ENCODE peak calls at places on chromosomes 12 and 14, in six cellular contexts. One of them, this sample, is unnamed.

GRCh38 chr12:79659961-79660431 is 30.8 kb downstream of the PAWR start:
- DNase-seq in activated effector memory CD4-positive, alpha-beta T cell treated with Interleukin-2 at 50 U/mL for 16 hours: no peak
- DNase-seq in NCI-H1092 treated with DMSO at 0.1 percent for 48 hours: no peak
- DNase-seq in NCI-H2171: no peak
- DNase-seq in CD8-positive, alpha-beta memory T cell: no peak
- DNase-seq in HCT116: no peak
- DNase-seq in this sample: peak

GRCh38 chr14:103735815-103736545 is 20.4 kb downstream of the ZFYVE21 start:
- DNase-seq in activated effector memory CD4-positive, alpha-beta T cell treated with Interleukin-2 at 50 U/mL for 16 hours: no peak
- DNase-seq in NCI-H1092 treated with DMSO at 0.1 percent for 48 hours: no peak
- DNase-seq in NCI-H2171: no peak
- DNase-seq in CD8-positive, alpha-beta memory T cell: no peak
- DNase-seq in HCT116: no peak
- DNase-seq in this sample: no peak

GRCh38 chr12:124125472-124125871 is 152.5 kb downstream of the ZNF664 start:
- DNase-seq in activated effector memory CD4-positive, alpha-beta T cell treated with Interleukin-2 at 50 U/mL for 16 hours: no peak
- DNase-seq in NCI-H1092 treated with DMSO at 0.1 percent for 48 hours: no peak
- DNase-seq in NCI-H2171: no peak
- DNase-seq in CD8-positive, alpha-beta memory T cell: no peak
- DNase-seq in HCT116: no peak
- DNase-seq in this sample: no peak

GRCh38 chr12:79935624-79936040 is 735 bp upstream of the PPP1R12A start:
- DNase-seq in activated effector memory CD4-positive, alpha-beta T cell treated with Interleukin-2 at 50 U/mL for 16 hours: no peak
- DNase-seq in NCI-H1092 treated with DMSO at 0.1 percent for 48 hours: peak
- DNase-seq in NCI-H2171: peak
- DNase-seq in CD8-positive, alpha-beta memory T cell: no peak
- DNase-seq in HCT116: no peak
- DNase-seq in this sample: no peak

GRCh38 chr14:56896231-56896630 is 86.0 kb upstream of the OTX2 start:
- DNase-seq in activated effector memory CD4-positive, alpha-beta T cell treated with Interleukin-2 at 50 U/mL for 16 hours: no peak
- DNase-seq in NCI-H1092 treated with DMSO at 0.1 percent for 48 hours: no peak
- DNase-seq in NCI-H2171: no peak
- DNase-seq in CD8-positive, alpha-beta memory T cell: no peak
- DNase-seq in HCT116: no peak
- DNase-seq in this sample: no peak

GRCh38 chr12:107568718-107569117 is 116.9 kb upstream of the PWP1 start:
- DNase-seq in activated effector memory CD4-positive, alpha-beta T cell treated with Interleukin-2 at 50 U/mL for 16 hours: no peak
- DNase-seq in NCI-H1092 treated with DMSO at 0.1 percent for 48 hours: no peak
- DNase-seq in NCI-H2171: no peak
- DNase-seq in CD8-positive, alpha-beta memory T cell: no peak
- DNase-seq in HCT116: no peak
- DNase-seq in this sample: no peak

GRCh38 chr14:92794547-92794941 is 439 bp downstream of the GOLGA5 start:
- DNase-seq in activated effector memory CD4-positive, alpha-beta T cell treated with Interleukin-2 at 50 U/mL for 16 hours: no peak
- DNase-seq in NCI-H1092 treated with DMSO at 0.1 percent for 48 hours: no peak
- DNase-seq in NCI-H2171: no peak
- DNase-seq in CD8-positive, alpha-beta memory T cell: no peak
- DNase-seq in HCT116: no peak
- DNase-seq in this sample: no peak

GRCh38 chr12:114678718-114679117 is 5.3 kb downstream of the TBX3 start:
- DNase-seq in activated effector memory CD4-positive, alpha-beta T cell treated with Interleukin-2 at 50 U/mL for 16 hours: no peak
- DNase-seq in NCI-H1092 treated with DMSO at 0.1 percent for 48 hours: no peak
- DNase-seq in NCI-H2171: no peak
- DNase-seq in CD8-positive, alpha-beta memory T cell: no peak
- DNase-seq in HCT116: no peak
- DNase-seq in this sample: no peak

GRCh38 chr12:112375105-112375504 is 7.1 kb downstream of the HECTD4 start:
- DNase-seq in activated effector memory CD4-positive, alpha-beta T cell treated with Interleukin-2 at 50 U/mL for 16 hours: no peak
- DNase-seq in NCI-H1092 treated with DMSO at 0.1 percent for 48 hours: no peak
- DNase-seq in NCI-H2171: no peak
- DNase-seq in CD8-positive, alpha-beta memory T cell: no peak
- DNase-seq in HCT116: no peak
- DNase-seq in this sample: no peak

GRCh38 chr12:119679081-119679480 is 11.1 kb downstream of the PRKAB1 start:
- DNase-seq in activated effector memory CD4-positive, alpha-beta T cell treated with Interleukin-2 at 50 U/mL for 16 hours: no peak
- DNase-seq in NCI-H1092 treated with DMSO at 0.1 percent for 48 hours: peak
- DNase-seq in NCI-H2171: no peak
- DNase-seq in CD8-positive, alpha-beta memory T cell: no peak
- DNase-seq in HCT116: no peak
- DNase-seq in this sample: no peak

GRCh38 chr12:4809013-4809448 is 88.8 kb downstream of the GALNT8 start:
- DNase-seq in activated effector memory CD4-positive, alpha-beta T cell treated with Interleukin-2 at 50 U/mL for 16 hours: no peak
- DNase-seq in NCI-H1092 treated with DMSO at 0.1 percent for 48 hours: peak
- DNase-seq in NCI-H2171: no peak
- DNase-seq in CD8-positive, alpha-beta memory T cell: peak
- DNase-seq in HCT116: no peak
- DNase-seq in this sample: no peak

GRCh38 chr14:95609398-95609990 is 74.6 kb downstream of the GLRX5 start:
- DNase-seq in activated effector memory CD4-positive, alpha-beta T cell treated with Interleukin-2 at 50 U/mL for 16 hours: no peak
- DNase-seq in NCI-H1092 treated with DMSO at 0.1 percent for 48 hours: peak
- DNase-seq in NCI-H2171: no peak
- DNase-seq in CD8-positive, alpha-beta memory T cell: no peak
- DNase-seq in HCT116: peak
- DNase-seq in this sample: peak

GRCh38 chr12:67630373-67631088 is 18.0 kb upstream of the DYRK2 start:
- DNase-seq in activated effector memory CD4-positive, alpha-beta T cell treated with Interleukin-2 at 50 U/mL for 16 hours: peak
- DNase-seq in NCI-H1092 treated with DMSO at 0.1 percent for 48 hours: no peak
- DNase-seq in NCI-H2171: no peak
- DNase-seq in CD8-positive, alpha-beta memory T cell: peak
- DNase-seq in HCT116: no peak
- DNase-seq in this sample: no peak

GRCh38 chr12:54622463-54623183 is 12.1 kb downstream of the LACRT start:
- DNase-seq in activated effector memory CD4-positive, alpha-beta T cell treated with Interleukin-2 at 50 U/mL for 16 hours: no peak
- DNase-seq in NCI-H1092 treated with DMSO at 0.1 percent for 48 hours: no peak
- DNase-seq in NCI-H2171: no peak
- DNase-seq in CD8-positive, alpha-beta memory T cell: no peak
- DNase-seq in HCT116: no peak
- DNase-seq in this sample: no peak

GRCh38 chr12:5220835-5221234 is 177.2 kb downstream of the KCNA5 start:
- DNase-seq in activated effector memory CD4-positive, alpha-beta T cell treated with Interleukin-2 at 50 U/mL for 16 hours: no peak
- DNase-seq in NCI-H1092 treated with DMSO at 0.1 percent for 48 hours: no peak
- DNase-seq in NCI-H2171: no peak
- DNase-seq in CD8-positive, alpha-beta memory T cell: no peak
- DNase-seq in HCT116: no peak
- DNase-seq in this sample: no peak

GRCh38 chr12:101027200-101027599 is 182.8 kb downstream of the SLC5A8 start:
- DNase-seq in activated effector memory CD4-positive, alpha-beta T cell treated with Interleukin-2 at 50 U/mL for 16 hours: no peak
- DNase-seq in NCI-H1092 treated with DMSO at 0.1 percent for 48 hours: no peak
- DNase-seq in NCI-H2171: no peak
- DNase-seq in CD8-positive, alpha-beta memory T cell: no peak
- DNase-seq in HCT116: no peak
- DNase-seq in this sample: no peak

GRCh38 chr12:122291431-122291830 is 25.1 kb upstream of the VPS33A start:
- DNase-seq in activated effector memory CD4-positive, alpha-beta T cell treated with Interleukin-2 at 50 U/mL for 16 hours: no peak
- DNase-seq in NCI-H1092 treated with DMSO at 0.1 percent for 48 hours: no peak
- DNase-seq in NCI-H2171: no peak
- DNase-seq in CD8-positive, alpha-beta memory T cell: no peak
- DNase-seq in HCT116: no peak
- DNase-seq in this sample: no peak

GRCh38 chr14:97848351-97848980 is 1051.3 kb downstream of the VRK1 start:
- DNase-seq in activated effector memory CD4-positive, alpha-beta T cell treated with Interleukin-2 at 50 U/mL for 16 hours: no peak
- DNase-seq in NCI-H1092 treated with DMSO at 0.1 percent for 48 hours: peak
- DNase-seq in NCI-H2171: no peak
- DNase-seq in CD8-positive, alpha-beta memory T cell: no peak
- DNase-seq in HCT116: no peak
- DNase-seq in this sample: no peak

GRCh38 chr14:69845787-69846186 is 33.4 kb upstream of the SMOC1 start:
- DNase-seq in activated effector memory CD4-positive, alpha-beta T cell treated with Interleukin-2 at 50 U/mL for 16 hours: no peak
- DNase-seq in NCI-H1092 treated with DMSO at 0.1 percent for 48 hours: no peak
- DNase-seq in NCI-H2171: no peak
- DNase-seq in CD8-positive, alpha-beta memory T cell: no peak
- DNase-seq in HCT116: no peak
- DNase-seq in this sample: no peak

GRCh38 chr12:6200266-6201198 is at the start of gene CD9:
- DNase-seq in activated effector memory CD4-positive, alpha-beta T cell treated with Interleukin-2 at 50 U/mL for 16 hours: no peak
- DNase-seq in NCI-H1092 treated with DMSO at 0.1 percent for 48 hours: no peak
- DNase-seq in NCI-H2171: no peak
- DNase-seq in CD8-positive, alpha-beta memory T cell: no peak
- DNase-seq in HCT116: peak
- DNase-seq in this sample: peak

GRCh38 chr14:31902002-31902401 is 175.1 kb upstream of the ARHGAP5 start:
- DNase-seq in activated effector memory CD4-positive, alpha-beta T cell treated with Interleukin-2 at 50 U/mL for 16 hours: no peak
- DNase-seq in NCI-H1092 treated with DMSO at 0.1 percent for 48 hours: no peak
- DNase-seq in NCI-H2171: no peak
- DNase-seq in CD8-positive, alpha-beta memory T cell: no peak
- DNase-seq in HCT116: peak
- DNase-seq in this sample: peak

This sample was measured in LoVo.